ENCODE peak calls at places on chromosomes 11 and 22, in six cellular contexts. D is chondrocyte, Z is EL, G is WTC11, K is fibroblast of gingiva, E is retina. R is an unnamed sample.

GRCh38 chr11:36296925-36297604 is 977 bp downstream of the PRR5L start:
- DNase-seq in D (no peak), Z (peak), G (no peak), K (peak), E (no peak), R (no peak)

GRCh38 chr22:45462034-45462655 is 40.5 kb upstream of the FBLN1 start:
- DNase-seq in D (no peak), Z (no peak), G (peak), K (peak), E (no peak), R (no peak)

GRCh38 chr22:46830001-46830715 is 67.7 kb downstream of the TBC1D22A start:
- DNase-seq in D (no peak), Z (peak), G (no peak), K (peak), E (no peak), R (peak)

GRCh38 chr11:111422494-111423249 is 43.6 kb upstream of the POU2AF1 start:
- DNase-seq in D (no peak), Z (peak), G (peak), K (peak), E (peak), R (peak)

GRCh38 chr11:82899191-82899820 is 924 bp downstream of the PRCP start:
- DNase-seq in D (no peak), Z (no peak), G (no peak), K (no peak), E (peak), R (peak)

GRCh38 chr11:126483796-126484195 is 128.3 kb downstream of the ST3GAL4 start:
- DNase-seq in D (no peak), Z (no peak), G (no peak), K (no peak), E (no peak), R (no peak)

GRCh38 chr11:120057595-120058581 is 80.0 kb downstream of the TRIM29 start:
- DNase-seq in D (no peak), Z (peak), G (peak), K (no peak), E (no peak), R (peak)

GRCh38 chr11:65663634-65664200 is 1.0 kb upstream of the RELA start:
- DNase-seq in D (peak), Z (peak), G (no peak), K (peak), E (no peak), R (no peak)

GRCh38 chr22:44755956-44756361 is 3.6 kb downstream of the ARHGAP8 start:
- DNase-seq in D (peak), Z (no peak), G (no peak), K (no peak), E (no peak), R (no peak)

GRCh38 chr22:45216133-45217003 is 24.3 kb downstream of the KIAA0930 start:
- DNase-seq in D (peak), Z (no peak), G (peak), K (no peak), E (peak), R (no peak)

GRCh38 chr11:7417328-7417727 is 68.0 kb upstream of the OLFML1 start:
- DNase-seq in D (no peak), Z (no peak), G (no peak), K (no peak), E (no peak), R (no peak)

GRCh38 chr22:38788417-38788816 is 5.5 kb downstream of the DNAL4 start:
- DNase-seq in D (no peak), Z (peak), G (no peak), K (peak), E (no peak), R (no peak)

GRCh38 chr11:6456361-6457073 is 15.7 kb upstream of the HPX start:
- DNase-seq in D (no peak), Z (no peak), G (no peak), K (no peak), E (no peak), R (no peak)

GRCh38 chr22:34019190-34019845 is 99.0 kb upstream of the LARGE1 start:
- DNase-seq in D (no peak), Z (no peak), G (no peak), K (no peak), E (no peak), R (no peak)

GRCh38 chr11:114977596-114977995 is 299.3 kb downstream of the NXPE2 start:
- DNase-seq in D (no peak), Z (no peak), G (no peak), K (no peak), E (peak), R (no peak)

GRCh38 chr11:118214210-118214914 is 10.4 kb downstream of the JAML start:
- DNase-seq in D (no peak), Z (no peak), G (no peak), K (no peak), E (no peak), R (no peak)

GRCh38 chr11:59197990-59198389 is 14.7 kb downstream of the MPEG1 start:
- DNase-seq in D (no peak), Z (no peak), G (no peak), K (peak), E (peak), R (no peak)

GRCh38 chr11:94734563-94735275 is 33.4 kb upstream of the AMOTL1 start:
- DNase-seq in D (no peak), Z (no peak), G (peak), K (no peak), E (peak), R (no peak)

GRCh38 chr11:32920570-32920969 is 28.0 kb downstream of the QSER1 start:
- DNase-seq in D (no peak), Z (no peak), G (no peak), K (no peak), E (no peak), R (no peak)

GRCh38 chr22:49370841-49371301 is 456.8 kb downstream of the BRD1 start:
- DNase-seq in D (peak), Z (no peak), G (peak), K (no peak), E (peak), R (no peak)

GRCh38 chr22:40055143-40055926 is 60.6 kb downstream of the FAM83F start:
- DNase-seq in D (no peak), Z (no peak), G (no peak), K (no peak), E (no peak), R (no peak)

GRCh38 chr11:76669901-76670474 is 559 bp downstream of the LRRC32 start:
- DNase-seq in D (peak), Z (peak), G (no peak), K (peak), E (no peak), R (no peak)

GRCh38 chr22:45511847-45512261 is 9.2 kb downstream of the FBLN1 start:
- DNase-seq in D (no peak), Z (peak), G (no peak), K (peak), E (no peak), R (no peak)

GRCh38 chr11:10606536-10607208 is 38.2 kb upstream of the LYVE1 start:
- DNase-seq in D (no peak), Z (peak), G (no peak), K (peak), E (no peak), R (no peak)

GRCh38 chr11:80412604-80413003 is 971.8 kb upstream of the TENM4 start:
- DNase-seq in D (no peak), Z (no peak), G (no peak), K (no peak), E (no peak), R (no peak)

GRCh38 chr22:32713737-32714457 is 87.6 kb upstream of the TIMP3 start:
- DNase-seq in D (no peak), Z (no peak), G (no peak), K (no peak), E (no peak), R (no peak)

GRCh38 chr22:37971475-37972434 is 12.6 kb downstream of the SOX10 start:
- DNase-seq in D (no peak), Z (no peak), G (peak), K (no peak), E (peak), R (no peak)

GRCh38 chr22:21041937-21042336 is 3.8 kb upstream of the LRRC74B start:
- DNase-seq in D (no peak), Z (peak), G (no peak), K (peak), E (no peak), R (no peak)

GRCh38 chr11:81331611-81332205 is 1402.0 kb downstream of the FAM181B start:
- DNase-seq in D (no peak), Z (no peak), G (no peak), K (no peak), E (no peak), R (no peak)

GRCh38 chr11:61679301-61679700 is 890 bp upstream of the DAGLA start:
- DNase-seq in D (no peak), Z (no peak), G (no peak), K (no peak), E (no peak), R (no peak)

GRCh38 chr11:69216609-69217008 is 60.9 kb downstream of the SMIM38 start:
- DNase-seq in D (no peak), Z (no peak), G (peak), K (no peak), E (no peak), R (peak)

GRCh38 chr11:1351278-1351937 is 38.3 kb upstream of the BRSK2 start:
- DNase-seq in D (no peak), Z (no peak), G (no peak), K (no peak), E (no peak), R (no peak)